ENCODE peak calls at places on chromosomes 16 and 17, in nine cellular contexts. Q, M, G, T, L, I, H, J and A are unnamed samples.

GRCh38 chr17:62792122-62792800 is 15.9 kb downstream of the MARCHF10 start:
- DNase-seq in Q (no peak), M (peak), G (no peak), T (no peak), L (no peak), I (no peak), H (no peak), J (no peak), A (peak)

GRCh38 chr17:42072323-42073187 is 22.2 kb upstream of the C17orf113 start:
- DNase-seq in Q (no peak), M (no peak), G (no peak), T (no peak), L (no peak), I (no peak), H (peak), J (no peak), A (peak)

GRCh38 chr16:71626858-71627213 is 852 bp downstream of the MARVELD3 start:
- DNase-seq in Q (no peak), M (peak), G (no peak), T (no peak), L (no peak), I (peak), H (peak), J (no peak), A (no peak)

GRCh38 chr16:26673011-26673410 is 393.7 kb upstream of the C16orf82 start:
- DNase-seq in Q (no peak), M (no peak), G (no peak), T (no peak), L (no peak), I (no peak), H (no peak), J (no peak), A (no peak)

GRCh38 chr16:80594756-80595155 is 54.0 kb downstream of the DYNLRB2 start:
- DNase-seq in Q (no peak), M (no peak), G (no peak), T (no peak), L (no peak), I (no peak), H (no peak), J (no peak), A (no peak)

GRCh38 chr17:9080296-9080914 is 59.1 kb downstream of the NTN1 start:
- DNase-seq in Q (no peak), M (no peak), G (no peak), T (no peak), L (no peak), I (no peak), H (no peak), J (no peak), A (no peak)

GRCh38 chr17:73541561-73541981 is 102.7 kb downstream of the SDK2 start:
- DNase-seq in Q (no peak), M (no peak), G (no peak), T (no peak), L (no peak), I (no peak), H (peak), J (no peak), A (no peak)

GRCh38 chr16:558298-559020 is 1.7 kb upstream of the PRR35 start:
- DNase-seq in Q (no peak), M (no peak), G (peak), T (no peak), L (no peak), I (no peak), H (no peak), J (peak), A (no peak)

GRCh38 chr16:66935319-66936011 is at the start of gene CES2:
- DNase-seq in Q (peak), M (peak), G (peak), T (peak), L (peak), I (peak), H (peak), J (peak), A (no peak)

GRCh38 chr17:45225964-45226530 is 4.4 kb downstream of the FMNL1 start:
- DNase-seq in Q (no peak), M (no peak), G (peak), T (peak), L (peak), I (peak), H (peak), J (peak), A (no peak)

GRCh38 chr17:39923230-39923629 is 4.2 kb downstream of the ORMDL3 start:
- DNase-seq in Q (no peak), M (no peak), G (no peak), T (no peak), L (no peak), I (no peak), H (no peak), J (no peak), A (no peak)

GRCh38 chr17:10556301-10557005 is 7.0 kb upstream of the MYH2 start:
- DNase-seq in Q (no peak), M (no peak), G (no peak), T (no peak), L (no peak), I (no peak), H (no peak), J (no peak), A (no peak)

GRCh38 chr16:799948-800833 is at the start of gene GNG13:
- DNase-seq in Q (no peak), M (no peak), G (no peak), T (no peak), L (no peak), I (no peak), H (peak), J (no peak), A (peak)

GRCh38 chr17:70028397-70028796 is 46.6 kb upstream of the KCNJ16 start:
- DNase-seq in Q (no peak), M (no peak), G (no peak), T (no peak), L (no peak), I (no peak), H (no peak), J (no peak), A (no peak)

GRCh38 chr17:59353106-59353854 is 21.8 kb downstream of the YPEL2 start:
- DNase-seq in Q (no peak), M (no peak), G (no peak), T (no peak), L (no peak), I (no peak), H (no peak), J (no peak), A (no peak)

GRCh38 chr17:64007838-64008282 is 9.7 kb downstream of the PRR29 start:
- DNase-seq in Q (no peak), M (no peak), G (no peak), T (no peak), L (no peak), I (no peak), H (peak), J (no peak), A (no peak)

GRCh38 chr16:49465661-49466528 is 92.3 kb downstream of the C16orf78 start:
- DNase-seq in Q (no peak), M (no peak), G (no peak), T (no peak), L (no peak), I (no peak), H (no peak), J (no peak), A (no peak)

GRCh38 chr17:63939401-63939800 is 7.3 kb upstream of the CD79B start:
- DNase-seq in Q (no peak), M (no peak), G (no peak), T (no peak), L (no peak), I (no peak), H (no peak), J (no peak), A (no peak)

GRCh38 chr17:58119491-58119890 is 28.7 kb upstream of the OR4D1 start:
- DNase-seq in Q (no peak), M (no peak), G (no peak), T (no peak), L (no peak), I (no peak), H (no peak), J (no peak), A (no peak)

GRCh38 chr16:1194665-1195392 is 30.2 kb downstream of the TPSG1 start:
- DNase-seq in Q (no peak), M (no peak), G (no peak), T (no peak), L (no peak), I (no peak), H (peak), J (no peak), A (no peak)

GRCh38 chr17:68455756-68456528 is 1.4 kb downstream of the WIPI1 start:
- DNase-seq in Q (peak), M (peak), G (no peak), T (peak), L (no peak), I (peak), H (no peak), J (no peak), A (no peak)

GRCh38 chr16:54077412-54077821 is 209.2 kb downstream of the IRX3 start:
- DNase-seq in Q (no peak), M (peak), G (no peak), T (no peak), L (no peak), I (no peak), H (no peak), J (no peak), A (peak)

GRCh38 chr16:86880316-86881117 is 302.2 kb downstream of the FOXL1 start:
- DNase-seq in Q (no peak), M (no peak), G (no peak), T (no peak), L (no peak), I (no peak), H (no peak), J (no peak), A (no peak)

GRCh38 chr16:912684-913613 is 57.8 kb downstream of the LMF1 start:
- DNase-seq in Q (no peak), M (no peak), G (no peak), T (no peak), L (no peak), I (no peak), H (no peak), J (no peak), A (no peak)

GRCh38 chr16:21283521-21284289 is 5.6 kb upstream of the CRYM start:
- DNase-seq in Q (no peak), M (no peak), G (peak), T (peak), L (no peak), I (peak), H (no peak), J (peak), A (peak)

GRCh38 chr17:28902819-28903545 is at the start of gene DHRS13:
- DNase-seq in Q (peak), M (peak), G (peak), T (peak), L (peak), I (peak), H (peak), J (peak), A (peak)

GRCh38 chr16:53632526-53632925 is 71.1 kb downstream of the RPGRIP1L start:
- DNase-seq in Q (no peak), M (no peak), G (no peak), T (no peak), L (no peak), I (no peak), H (no peak), J (no peak), A (no peak)

GRCh38 chr16:13997933-13998332 is 73.2 kb upstream of the MRTFB start:
- DNase-seq in Q (no peak), M (peak), G (no peak), T (no peak), L (no peak), I (peak), H (no peak), J (no peak), A (no peak)

GRCh38 chr16:83826146-83826913 is 18.6 kb downstream of the HSBP1 start:
- DNase-seq in Q (peak), M (peak), G (peak), T (peak), L (peak), I (peak), H (peak), J (peak), A (peak)

GRCh38 chr17:77352996-77353395 is 212.2 kb downstream of the SEC14L1 start:
- DNase-seq in Q (peak), M (no peak), G (no peak), T (no peak), L (no peak), I (no peak), H (no peak), J (no peak), A (peak)

GRCh38 chr17:2354311-2354710 is 17.0 kb downstream of the SGSM2 start:
- DNase-seq in Q (no peak), M (no peak), G (no peak), T (no peak), L (no peak), I (no peak), H (no peak), J (no peak), A (no peak)

GRCh38 chr16:88039591-88039990 is 88.4 kb downstream of the BANP start:
- DNase-seq in Q (no peak), M (no peak), G (no peak), T (no peak), L (no peak), I (no peak), H (no peak), J (no peak), A (no peak)

GRCh38 chr17:74156878-74157277 is 46.6 kb upstream of the RPL38 start:
- DNase-seq in Q (no peak), M (no peak), G (no peak), T (no peak), L (no peak), I (no peak), H (no peak), J (no peak), A (no peak)

GRCh38 chr16:58038219-58038641 is 12.7 kb downstream of the MMP15 start:
- DNase-seq in Q (no peak), M (no peak), G (no peak), T (no peak), L (no peak), I (no peak), H (no peak), J (no peak), A (no peak)

GRCh38 chr16:58306327-58306726 is 11.5 kb upstream of the PRSS54 start:
- DNase-seq in Q (no peak), M (no peak), G (no peak), T (no peak), L (no peak), I (peak), H (no peak), J (no peak), A (peak)

GRCh38 chr17:18043491-18043890 is 4.3 kb downstream of the GID4 start:
- DNase-seq in Q (no peak), M (no peak), G (no peak), T (no peak), L (no peak), I (no peak), H (peak), J (no peak), A (no peak)
- TF ChIP-seq CTCF in Q (no peak), M (peak), G (peak), T (peak), L (no peak), I (no peak), H (no peak), J (no peak), A (peak)

DNA sequence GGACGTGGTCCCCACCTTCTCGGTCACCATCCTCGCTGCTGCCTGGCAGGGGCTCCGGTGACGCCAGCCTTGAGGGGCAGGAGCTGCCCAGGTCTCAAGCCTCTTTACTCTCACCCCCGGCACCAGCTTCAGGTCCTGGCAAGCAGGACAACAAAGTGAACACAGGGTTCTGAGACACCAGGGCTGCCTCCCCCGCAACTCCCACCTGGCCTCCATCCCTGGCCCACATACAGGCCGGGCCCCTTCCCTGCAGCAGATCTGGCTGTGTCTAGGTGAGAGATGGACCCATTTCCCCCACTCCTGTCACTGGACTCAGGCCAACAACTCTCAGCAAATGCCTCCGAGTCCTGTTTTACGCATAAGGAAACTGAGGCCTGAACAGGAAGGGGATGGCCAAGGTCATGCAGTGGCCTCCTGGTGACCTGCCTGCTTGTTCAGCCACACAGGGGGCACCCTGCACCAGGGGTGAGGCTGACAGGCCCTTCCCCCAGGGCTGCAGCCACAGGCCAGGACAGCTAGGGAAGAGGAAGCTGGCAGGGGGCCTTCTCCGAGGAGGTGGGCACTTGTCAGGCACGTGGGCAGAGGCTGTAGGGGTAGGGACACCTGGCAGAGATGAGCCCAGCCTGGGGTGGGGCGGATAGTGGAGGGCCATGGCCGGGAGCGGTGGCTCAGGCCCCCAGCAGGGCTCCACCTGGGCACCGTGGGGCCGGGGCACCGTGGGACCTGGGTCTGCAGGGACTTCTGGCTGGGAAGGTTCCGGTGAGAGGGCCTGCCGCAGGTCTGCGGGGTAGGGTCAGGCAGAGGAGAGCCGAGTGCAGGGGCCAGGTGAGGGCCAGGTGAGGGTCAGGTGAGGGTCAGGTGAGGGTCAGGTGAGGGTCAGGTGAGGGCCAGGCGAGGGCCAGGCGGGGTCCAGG is 46.7 kb upstream of the PVALEF start:
- DNase-seq in Q (no peak), M (no peak), G (no peak), T (no peak), L (no peak), I (no peak), H (no peak), J (no peak), A (no peak)
- H3K27ac ChIP-seq in Q (peak), M (no peak), G (no peak), T (no peak), L (no peak), I (no peak), H (peak), J (no peak), A (peak)

GRCh38 chr16:17364319-17365210 is 106.2 kb downstream of the XYLT1 start:
- DNase-seq in Q (no peak), M (no peak), G (no peak), T (no peak), L (no peak), I (no peak), H (no peak), J (no peak), A (no peak)

GRCh38 chr16:17367034-17367433 is 103.7 kb downstream of the XYLT1 start:
- DNase-seq in Q (no peak), M (no peak), G (no peak), T (no peak), L (no peak), I (no peak), H (no peak), J (no peak), A (no peak)

GRCh38 chr16:17365591-17366298 is 105.0 kb downstream of the XYLT1 start:
- DNase-seq in Q (no peak), M (no peak), G (no peak), T (no peak), L (no peak), I (no peak), H (no peak), J (no peak), A (no peak)

GRCh38 chr16:17366299-17366961 is 104.3 kb downstream of the XYLT1 start:
- DNase-seq in Q (no peak), M (no peak), G (no peak), T (no peak), L (no peak), I (no peak), H (no peak), J (no peak), A (no peak)

DNA sequence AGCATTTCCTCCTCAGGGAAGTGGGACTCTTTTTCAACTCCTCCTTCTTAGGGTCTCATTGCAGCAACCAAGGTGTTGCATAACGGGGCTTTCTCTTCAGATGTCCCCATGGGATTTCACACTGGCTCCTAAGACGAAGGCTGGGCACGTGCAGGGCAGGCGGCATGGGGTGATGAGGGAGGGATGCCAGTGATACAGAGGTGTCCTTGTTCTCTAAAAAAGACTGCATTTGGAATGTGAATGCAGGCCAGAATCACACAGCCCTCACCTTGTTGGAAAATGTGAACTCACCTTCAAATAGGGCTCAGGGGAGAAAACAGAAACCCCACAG is 105.6 kb downstream of the XYLT1 start:
- DNase-seq in Q (no peak), M (no peak), G (no peak), T (no peak), L (no peak), I (no peak), H (no peak), J (no peak), A (no peak)
- H3K4me3 ChIP-seq in Q (no peak), M (no peak), G (no peak), T (no peak), L (no peak), I (no peak), H (no peak), J (no peak), A (no peak)

DNA sequence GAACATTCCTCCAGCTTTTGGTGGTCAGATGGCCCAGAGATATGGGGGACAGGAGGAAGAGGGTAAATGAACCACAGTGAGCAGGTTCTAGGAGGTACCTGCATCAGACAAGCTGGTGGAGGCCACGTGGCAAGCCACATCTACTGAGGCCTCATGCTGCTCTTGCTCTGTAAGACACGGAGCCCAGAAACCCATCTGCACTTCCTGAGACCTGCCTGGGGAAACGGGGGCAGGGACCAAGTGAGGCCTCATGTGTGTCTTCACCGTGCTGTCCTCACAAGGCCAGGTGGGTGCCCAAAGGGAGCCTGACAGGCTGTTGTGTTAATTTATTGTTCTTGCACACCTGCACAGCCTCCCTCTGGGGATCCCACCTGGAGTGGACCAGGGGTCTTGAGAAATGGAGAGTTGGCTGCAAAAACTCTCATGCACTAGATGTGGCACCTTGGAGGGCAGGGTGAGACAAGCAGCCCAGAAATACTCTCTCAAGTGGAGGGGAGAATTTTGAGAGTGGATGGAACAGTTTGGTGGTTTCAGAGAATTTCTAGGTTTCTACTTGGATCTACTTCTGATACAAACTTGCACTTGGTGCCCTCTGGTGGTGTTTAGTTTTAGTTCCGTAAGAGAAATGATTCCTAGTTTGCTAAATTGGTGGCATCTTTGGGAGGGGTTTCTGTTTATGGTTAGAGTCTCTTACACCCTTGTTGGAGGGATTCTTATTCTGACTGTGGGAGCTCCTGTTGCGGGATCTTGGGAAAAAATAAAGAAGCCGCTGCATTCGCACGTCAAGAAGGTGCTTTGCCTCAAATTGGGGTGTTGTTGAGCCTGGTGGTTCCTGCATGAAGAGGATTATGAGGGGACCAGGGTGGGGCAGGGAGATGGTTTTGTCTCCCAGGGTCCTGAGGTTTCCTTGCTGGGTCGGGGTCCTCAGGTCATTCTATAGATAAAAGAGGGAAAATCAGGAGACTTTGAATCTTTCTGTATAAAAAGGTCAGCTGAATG is 47.5 kb downstream of the SLC6A2 start:
- DNase-seq in Q (no peak), M (peak), G (no peak), T (no peak), L (no peak), I (no peak), H (peak), J (no peak), A (peak)
- TF ChIP-seq CTCF in Q (peak), M (peak), G (peak), T (peak), L (peak), I (peak), H (peak), J (no peak), A (peak)

GRCh38 chr17:12538003-12538402 is 127.7 kb upstream of the MYOCD start:
- DNase-seq in Q (no peak), M (no peak), G (no peak), T (no peak), L (no peak), I (no peak), H (no peak), J (no peak), A (no peak)

GRCh38 chr17:12536472-12536871 is 129.2 kb upstream of the MYOCD start:
- DNase-seq in Q (no peak), M (no peak), G (no peak), T (no peak), L (no peak), I (no peak), H (no peak), J (no peak), A (no peak)

GRCh38 chr17:12537436-12537835 is 128.3 kb upstream of the MYOCD start:
- DNase-seq in Q (no peak), M (no peak), G (no peak), T (no peak), L (no peak), I (no peak), H (no peak), J (no peak), A (no peak)

GRCh38 chr17:12530126-12530525 is 135.6 kb upstream of the MYOCD start:
- DNase-seq in Q (no peak), M (no peak), G (no peak), T (no peak), L (no peak), I (no peak), H (no peak), J (no peak), A (no peak)

GRCh38 chr17:12536021-12536420 is 129.7 kb upstream of the MYOCD start:
- DNase-seq in Q (no peak), M (no peak), G (no peak), T (no peak), L (no peak), I (no peak), H (no peak), J (no peak), A (no peak)
- H3K27ac ChIP-seq in Q (no peak), M (no peak), G (no peak), T (peak), L (no peak), I (peak), H (no peak), J (no peak), A (no peak)